ENCODE peak calls at places on chromosomes 2 and 18, in six cellular contexts. I is ELF-1, J is right atrium auricular region, X is OCI-LY7, R is tibial nerve, P is neuronal stem cell. H is an unnamed sample.

GRCh38 chr2:135839713-135840112 is 2.7 kb upstream of the LCT start:
- DNase-seq in I (no peak), J (no peak), X (no peak), R (no peak), P (no peak), H (no peak)

GRCh38 chr2:66433945-66434678 is 813 bp upstream of the MEIS1 start:
- DNase-seq in I (peak; percentile 94), J (no peak), X (peak; percentile 72), R (no peak), P (no peak), H (no peak)

GRCh38 chr2:228866781-228867180 is 404.3 kb downstream of the PID1 start:
- DNase-seq in I (no peak), J (no peak), X (no peak), R (no peak), P (no peak), H (no peak)

GRCh38 chr18:58077329-58077728 is 33.3 kb downstream of the NEDD4L start:
- DNase-seq in I (no peak), J (no peak), X (no peak), R (no peak), P (no peak), H (no peak)

GRCh38 chr2:201798252-201798918 is 8.0 kb upstream of the CDK15 start:
- DNase-seq in I (no peak), J (no peak), X (no peak), R (no peak), P (no peak), H (no peak)

GRCh38 chr2:139353874-139354273 is 573.7 kb upstream of the NXPH2 start:
- DNase-seq in I (no peak), J (no peak), X (no peak), R (no peak), P (no peak), H (no peak)

GRCh38 chr2:226796840-226797288 is 2.8 kb downstream of the IRS1 start:
- DNase-seq in I (peak; percentile 62), J (no peak), X (peak; percentile 38), R (no peak), P (no peak), H (no peak)

GRCh38 chr2:205060269-205060668 is 515.0 kb downstream of the PARD3B start:
- DNase-seq in I (no peak), J (no peak), X (no peak), R (no peak), P (no peak), H (no peak)

GRCh38 chr2:111209045-111209514 is 88.4 kb downstream of the BCL2L11 start:
- DNase-seq in I (no peak), J (no peak), X (no peak), R (no peak), P (no peak), H (peak; percentile 3)

GRCh38 chr18:48037481-48038271 is 107.2 kb upstream of the SMAD2 start:
- DNase-seq in I (peak; percentile 44), J (no peak), X (no peak), R (no peak), P (no peak), H (no peak)

GRCh38 chr18:78174737-78175136 is 804.9 kb upstream of the SALL3 start:
- DNase-seq in I (no peak), J (no peak), X (no peak), R (no peak), P (no peak), H (no peak)

GRCh38 chr2:171531836-171532450 is 9.7 kb downstream of the CYBRD1 start:
- DNase-seq in I (no peak), J (no peak), X (no peak), R (no peak), P (no peak), H (no peak)

GRCh38 chr2:235605306-235605998 is 111.6 kb downstream of the AGAP1 start:
- DNase-seq in I (peak; percentile 61), J (peak; percentile 96), X (no peak), R (peak; percentile 79), P (peak; percentile 77), H (no peak)

GRCh38 chr2:65749549-65749948 is 317.1 kb upstream of the SPRED2 start:
- DNase-seq in I (no peak), J (no peak), X (no peak), R (no peak), P (no peak), H (no peak)

GRCh38 chr2:240622631-240623235 is 2.5 kb upstream of the GPR35 start:
- DNase-seq in I (no peak), J (no peak), X (no peak), R (no peak), P (no peak), H (no peak)

GRCh38 chr2:72940786-72941185 is 23.5 kb downstream of the EMX1 start:
- DNase-seq in I (peak; percentile 62), J (no peak), X (no peak), R (no peak), P (no peak), H (no peak)

GRCh38 chr2:168060956-168061750 is 186.2 kb downstream of the STK39 start:
- DNase-seq in I (no peak), J (no peak), X (no peak), R (no peak), P (no peak), H (no peak)

GRCh38 chr2:230904856-230905447 is 20.1 kb downstream of the GPR55 start:
- DNase-seq in I (no peak), J (no peak), X (no peak), R (no peak), P (no peak), H (peak; percentile 78)

H was measured in vagina.